ENCODE peak calls at places on chromosomes 3 and 15, in four cellular contexts. C is K562, Q is GM23248, O is left lung. F is an unnamed sample.

GRCh38 chr3:186451371-186451770 is 89.3 kb upstream of the DGKG start:
- DNase-seq in C (no peak), Q (no peak), O (no peak), F (no peak)

GRCh38 chr15:66835558-66835878 is 133.5 kb downstream of the SMAD6 start:
- DNase-seq in C (no peak), Q (peak; percentile 58), O (peak; percentile 75), F (peak; percentile 86)

GRCh38 chr3:172982731-172983364 is 158.2 kb downstream of the SPATA16 start:
- DNase-seq in C (peak; percentile 49), Q (peak; percentile 4), O (no peak), F (no peak)

GRCh38 chr3:67296039-67296892 is 298.2 kb downstream of the KBTBD8 start:
- DNase-seq in C (no peak), Q (no peak), O (no peak), F (no peak)

GRCh38 chr3:59456852-59457485 is 407.1 kb upstream of the CFAP20DC start:
- DNase-seq in C (no peak), Q (no peak), O (no peak), F (no peak)

GRCh38 chr3:130733236-130733884 is 13.3 kb downstream of the PIK3R4 start:
- DNase-seq in C (no peak), Q (no peak), O (no peak), F (no peak)

GRCh38 chr15:57554063-57554820 is 37.5 kb upstream of the MYZAP start:
- DNase-seq in C (no peak), Q (no peak), O (no peak), F (peak; percentile 95)

GRCh38 chr3:41320953-41321641 is 121.8 kb downstream of the CTNNB1 start:
- DNase-seq in C (no peak), Q (no peak), O (no peak), F (no peak)

GRCh38 chr3:190586631-190587000 is 72.7 kb downstream of the IL1RAP start:
- DNase-seq in C (no peak), Q (peak; percentile 92), O (no peak), F (peak; percentile 64)

GRCh38 chr3:183698760-183699159 is 1.2 kb downstream of the YEATS2 start:
- DNase-seq in C (peak; percentile 37), Q (peak; percentile 59), O (no peak), F (peak; percentile 19)

GRCh38 chr3:32154180-32154579 is 47.8 kb downstream of the GPD1L start:
- DNase-seq in C (peak; percentile 18), Q (peak; percentile 11), O (no peak), F (no peak)

GRCh38 chr15:78996876-78997275 is 52.0 kb upstream of the CTSH start:
- DNase-seq in C (no peak), Q (no peak), O (no peak), F (no peak)

GRCh38 chr3:60147249-60147648 is 1097.4 kb upstream of the CFAP20DC start:
- DNase-seq in C (no peak), Q (no peak), O (no peak), F (no peak)

GRCh38 chr3:175702956-175703355 is 843.8 kb downstream of the NAALADL2 start:
- DNase-seq in C (no peak), Q (no peak), O (no peak), F (no peak)

GRCh38 chr3:77939726-77940125 is 899.8 kb downstream of the ROBO2 start:
- DNase-seq in C (no peak), Q (no peak), O (no peak), F (no peak)

GRCh38 chr15:85318048-85318731 is 62.2 kb upstream of the AKAP13 start:
- DNase-seq in C (no peak), Q (peak; percentile 89), O (no peak), F (peak; percentile 78)

GRCh38 chr3:128805771-128806170 is 73.6 kb upstream of the ACAD9 start:
- DNase-seq in C (peak; percentile 26), Q (peak; percentile 69), O (no peak), F (no peak)

GRCh38 chr3:159727506-159727905 is 261.1 kb upstream of the IL12A start:
- DNase-seq in C (no peak), Q (no peak), O (no peak), F (no peak)

GRCh38 chr15:57133127-57133968 is 214.9 kb downstream of the TCF12 start:
- DNase-seq in C (no peak), Q (no peak), O (no peak), F (no peak)

GRCh38 chr3:188286087-188286513 is 132.1 kb downstream of the LPP start:
- DNase-seq in C (no peak), Q (peak; percentile 98), O (no peak), F (peak; percentile 93)

GRCh38 chr3:11201246-11202024 is 47.1 kb downstream of the HRH1 start:
- DNase-seq in C (no peak), Q (peak; percentile 45), O (no peak), F (no peak)

GRCh38 chr3:29138171-29138570 is 142.7 kb upstream of the RBMS3 start:
- DNase-seq in C (no peak), Q (peak; percentile 1), O (no peak), F (no peak)

GRCh38 chr3:101732240-101732641 is 7.8 kb downstream of the CEP97 start:
- DNase-seq in C (no peak), Q (no peak), O (no peak), F (no peak)

GRCh38 chr3:189646902-189647542 is 15.8 kb downstream of the TP63 start:
- DNase-seq in C (no peak), Q (no peak), O (no peak), F (no peak)

GRCh38 chr15:92614791-92615785 is 40.5 kb downstream of the FAM174B start:
- DNase-seq in C (no peak), Q (no peak), O (no peak), F (no peak)

GRCh38 chr3:150744041-150745026 is 18.6 kb downstream of the SIAH2 start:
- DNase-seq in C (no peak), Q (no peak), O (no peak), F (no peak)

GRCh38 chr3:192795021-192795420 is 67.7 kb upstream of the FGF12 start:
- DNase-seq in C (no peak), Q (no peak), O (no peak), F (no peak)

GRCh38 chr3:12234906-12235305 is 54.0 kb upstream of the PPARG start:
- DNase-seq in C (no peak), Q (no peak), O (no peak), F (no peak)

GRCh38 chr15:45112143-45112591 is 1.8 kb downstream of the DUOX2 start:
- DNase-seq in C (no peak), Q (no peak), O (no peak), F (no peak)

GRCh38 chr15:45112592-45113379 is 1.2 kb downstream of the DUOX2 start:
- DNase-seq in C (no peak), Q (peak; percentile 38), O (peak; percentile 30), F (no peak)

GRCh38 chr15:45114751-45115085 is 592 bp downstream of the DUOXA2 start:
- DNase-seq in C (no peak), Q (no peak), O (peak; percentile 4), F (no peak)

GRCh38 chr15:45114076-45114750 is at the start of the genes DUOX2 and DUOXA2:
- DNase-seq in C (no peak), Q (no peak), O (peak; percentile 27), F (no peak)

DNA sequence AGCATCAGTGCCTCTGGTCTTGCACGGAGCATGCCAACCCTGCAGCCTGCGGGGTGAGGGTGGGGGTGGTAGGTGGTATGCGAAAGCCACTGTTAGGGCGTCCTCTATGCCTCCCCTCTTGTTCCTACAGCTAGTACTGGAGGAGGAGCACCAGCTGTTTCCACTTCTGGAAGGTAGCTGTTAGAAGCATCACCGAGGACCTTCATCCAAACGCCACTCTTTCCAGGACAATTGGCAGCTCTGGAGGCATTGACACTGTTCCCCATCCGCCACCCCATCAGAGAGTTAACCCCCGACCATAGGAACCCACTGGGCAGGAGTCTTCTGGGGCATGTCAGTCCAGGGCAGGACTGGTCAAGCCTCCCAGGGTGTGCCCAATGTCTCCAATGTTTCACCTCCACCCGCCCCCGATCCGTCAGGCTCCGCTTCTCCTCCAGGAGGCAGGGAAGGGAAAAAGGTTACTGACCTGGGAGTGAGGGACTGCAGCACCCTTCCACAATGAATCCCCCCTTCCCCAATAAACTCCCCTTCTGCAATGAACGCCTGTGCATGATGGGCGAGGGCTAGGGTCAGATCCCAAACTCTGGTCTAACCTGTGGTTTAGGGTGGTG is 487 bp downstream of the DUOX2 start:
- DNase-seq in C (no peak), Q (no peak), O (peak; percentile 4), F (no peak)
- H3K4me3 ChIP-seq in C (no peak overlapping the region), Q (no peak overlapping the region), O (no peak overlapping the region), F (no peak overlapping the region)

DNA sequence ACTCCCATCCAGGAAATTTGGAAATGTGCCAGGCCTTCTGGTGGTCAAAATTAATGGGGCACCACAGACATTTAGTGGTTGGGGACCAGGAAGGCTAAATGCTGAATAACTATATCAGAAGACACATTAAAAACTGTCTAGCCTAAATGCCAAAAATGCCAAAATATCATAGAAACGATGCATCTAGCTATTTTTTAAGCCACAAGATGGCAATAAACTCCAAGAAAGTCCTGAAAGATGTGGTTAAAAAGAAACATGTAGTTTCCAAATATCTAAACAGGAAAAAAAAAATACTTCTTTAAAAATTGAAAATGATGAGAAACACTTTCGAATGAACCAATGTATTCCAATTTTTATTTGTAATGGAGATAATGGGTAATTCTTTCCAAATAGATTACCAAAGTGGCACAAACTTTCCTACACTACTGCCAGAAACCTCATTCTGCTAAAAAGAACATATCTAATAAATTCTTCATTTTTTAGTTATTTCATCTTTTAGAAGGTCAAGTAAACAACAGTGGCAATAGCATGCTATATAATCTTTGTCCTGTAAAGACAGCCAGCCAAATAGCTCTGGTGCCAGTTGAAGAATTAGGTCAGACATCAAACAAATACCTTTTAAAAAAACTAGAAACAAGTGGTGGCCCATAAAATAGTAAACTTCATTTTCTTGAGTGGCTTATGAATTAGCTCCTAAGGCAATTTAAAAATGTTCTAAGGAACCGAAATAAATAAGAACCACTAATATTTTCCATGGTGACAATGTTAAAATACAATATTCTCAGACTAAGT is 19.7 kb downstream of the CCDC14 start:
- DNase-seq in C (no peak), Q (peak; percentile 52), O (no peak), F (no peak)
- H3K36me3 ChIP-seq in C (peaks cover 64% of the 10 kb centered on the region), Q (peaks cover 48% of the 10 kb centered on the region), O (peaks cover 34% of the 10 kb centered on the region), F (peaks cover 42% of the 10 kb centered on the region)

DNA sequence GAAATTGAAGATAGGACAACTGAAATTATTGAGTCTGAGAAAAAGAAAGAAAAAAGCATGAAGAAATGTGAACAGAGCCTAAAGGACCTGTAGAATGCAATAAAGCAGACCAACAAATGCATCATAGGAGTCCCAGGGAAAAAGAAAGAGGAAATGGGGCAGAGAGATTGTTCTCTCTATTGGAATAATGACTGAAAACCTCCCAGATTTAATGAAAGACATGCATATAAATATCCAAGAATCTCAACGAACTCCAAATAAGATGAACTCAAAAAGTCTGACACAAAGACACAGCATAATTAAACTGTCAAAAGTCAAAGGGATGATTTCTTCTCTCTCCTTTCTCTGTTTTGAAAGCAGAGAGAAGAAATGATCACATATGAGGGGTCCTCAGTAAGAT is 124.7 kb downstream of the MEX3B start:
- DNase-seq in C (no peak), Q (no peak), O (no peak), F (no peak)
- H3K9me3 ChIP-seq in C (peaks cover 9% of the 10 kb centered on the region), Q (no peaks in the 10 kb centered on the region), O (no peaks in the 10 kb centered on the region), F (peaks cover 35% of the 10 kb centered on the region)

DNA sequence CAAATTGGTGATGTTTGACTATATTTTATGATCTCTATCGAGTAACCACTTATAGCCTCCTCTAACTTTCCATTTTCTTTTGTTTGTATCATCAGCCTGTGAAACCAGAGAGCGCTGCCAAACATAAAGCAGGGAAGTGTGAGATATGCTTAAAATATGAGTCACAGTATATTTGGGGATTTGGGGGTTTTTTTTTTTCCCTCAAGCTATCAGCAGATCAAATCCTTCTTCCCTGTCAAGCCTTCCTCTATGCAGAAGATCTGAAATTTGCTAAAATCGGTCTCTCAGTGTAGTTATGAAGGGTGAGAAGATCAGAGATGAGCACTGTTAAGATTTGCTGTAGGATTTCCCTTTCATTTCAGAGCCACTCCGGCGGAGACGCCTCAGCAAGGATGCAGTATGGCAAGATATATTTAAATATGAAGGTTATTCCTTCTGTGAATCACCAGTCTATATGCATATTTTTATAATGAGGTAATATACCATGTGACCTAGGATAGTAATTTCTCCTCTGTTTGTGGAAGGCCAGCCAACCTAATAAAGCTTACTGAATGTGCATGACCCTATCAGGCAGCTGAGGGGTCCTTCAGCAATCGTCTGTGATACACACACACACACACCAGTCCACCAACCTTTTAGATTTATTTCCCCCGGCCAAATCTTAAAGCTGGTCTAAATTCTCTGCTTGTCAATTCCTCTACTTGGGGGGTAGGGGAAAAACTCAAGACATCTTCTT is 474.1 kb downstream of the FOXP1 start:
- DNase-seq in C (no peak), Q (peak; percentile 79), O (no peak), F (peak; percentile 53)
- H3K4me3 ChIP-seq in C (no peak overlapping the region), Q (peak overlapping the region; percentile 25), O (no peak overlapping the region), F (peak overlapping the region; percentile 20)

F was measured in MG63.